ENCODE peak calls at places on chromosomes 5 and 9, in four cellular contexts. P is A549, V is sigmoid colon, Q is transverse colon. Z is an unnamed sample.

GRCh38 chr9:130472184-130472705 is 27.5 kb downstream of the ASS1 start:
- DNase-seq in P (no peak), Q (no peak), V (no peak), Z (no peak)

GRCh38 chr9:94807556-94807955 is 81.1 kb downstream of the AOPEP start:
- DNase-seq in V (no peak), Q (no peak), P (no peak), Z (no peak)

GRCh38 chr9:132242621-132243155 is 80.8 kb downstream of the NTNG2 start:
- DNase-seq in Q (no peak), P (no peak), V (no peak), Z (no peak)

GRCh38 chr5:86968311-86968753 is 299.4 kb upstream of the RASA1 start:
- DNase-seq in Q (no peak), V (no peak), P (peak), Z (no peak)

GRCh38 chr5:164002214-164002613 is 496.8 kb downstream of the MAT2B start:
- DNase-seq in V (no peak), Q (no peak), P (no peak), Z (no peak)

GRCh38 chr9:135474915-135475314 is 4.7 kb upstream of the PPP1R26 start:
- DNase-seq in P (peak), Q (no peak), V (no peak), Z (no peak)

GRCh38 chr5:84032404-84032803 is 311.7 kb upstream of the HAPLN1 start:
- DNase-seq in V (no peak), Q (no peak), P (no peak), Z (no peak)

GRCh38 chr9:93210974-93211653 is 27.2 kb downstream of the WNK2 start:
- DNase-seq in P (no peak), Q (no peak), V (no peak), Z (no peak)

GRCh38 chr5:2188661-2189060 is 305.9 kb upstream of the IRX4 start:
- DNase-seq in V (no peak), P (no peak), Q (no peak), Z (no peak)

GRCh38 chr5:68287976-68288755 is 72.6 kb downstream of the PIK3R1 start:
- DNase-seq in V (peak), P (peak), Q (peak), Z (peak)

GRCh38 chr5:127029513-127030258 is 672 bp downstream of the MARCHF3 start:
- DNase-seq in Q (peak), P (peak), V (peak), Z (peak)

GRCh38 chr9:121268598-121269029 is 652 bp downstream of the GSN start:
- DNase-seq in V (peak), Q (no peak), P (no peak), Z (peak)

DNA sequence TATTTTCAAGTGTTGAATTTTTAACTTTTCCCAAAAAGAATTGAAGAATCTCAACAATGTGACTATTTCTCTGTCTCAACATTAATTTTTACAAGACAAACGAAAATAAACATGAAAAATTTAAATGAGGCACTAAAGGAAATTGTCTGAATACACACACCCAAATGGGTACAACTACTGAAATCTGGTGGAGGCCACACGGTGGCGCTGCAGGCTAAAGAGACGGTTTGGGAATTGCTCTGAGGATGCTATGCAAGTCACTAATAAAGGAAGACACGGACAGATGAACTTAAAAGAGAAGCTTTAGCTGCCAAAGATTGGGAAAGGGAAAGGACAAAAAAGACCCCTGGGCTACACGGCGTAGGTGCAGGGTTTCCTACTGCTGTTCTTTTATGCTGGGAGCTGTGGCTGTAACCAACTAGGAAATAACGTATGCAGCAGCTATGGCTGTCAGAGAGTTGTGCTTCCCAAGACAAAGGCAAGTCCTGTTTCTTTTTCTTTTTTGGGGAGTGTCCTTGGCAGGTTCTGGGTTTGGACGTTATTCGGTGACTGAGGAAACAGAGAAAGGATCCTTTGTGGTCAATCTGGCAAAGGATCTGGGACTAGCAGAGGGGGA is at the start of gene PCDHB10:
- DNase-seq in P (peak), Q (no peak), V (peak), Z (no peak)
- TF ChIP-seq CTCF in P (no peak), Q (no peak), V (peak), Z (no peak)

GRCh38 chr9:114365194-114365593 is 22.6 kb downstream of the AKNA start:
- DNase-seq in V (no peak), P (no peak), Q (no peak), Z (no peak)

GRCh38 chr9:114367406-114367805 is 20.4 kb downstream of the AKNA start:
- DNase-seq in P (no peak), Q (no peak), V (no peak), Z (no peak)

GRCh38 chr9:114364528-114365041 is 23.2 kb downstream of the AKNA start:
- DNase-seq in V (no peak), Q (no peak), P (no peak), Z (no peak)

GRCh38 chr9:114367823-114368609 is 19.8 kb downstream of the AKNA start:
- DNase-seq in V (no peak), P (no peak), Q (no peak), Z (no peak)

DNA sequence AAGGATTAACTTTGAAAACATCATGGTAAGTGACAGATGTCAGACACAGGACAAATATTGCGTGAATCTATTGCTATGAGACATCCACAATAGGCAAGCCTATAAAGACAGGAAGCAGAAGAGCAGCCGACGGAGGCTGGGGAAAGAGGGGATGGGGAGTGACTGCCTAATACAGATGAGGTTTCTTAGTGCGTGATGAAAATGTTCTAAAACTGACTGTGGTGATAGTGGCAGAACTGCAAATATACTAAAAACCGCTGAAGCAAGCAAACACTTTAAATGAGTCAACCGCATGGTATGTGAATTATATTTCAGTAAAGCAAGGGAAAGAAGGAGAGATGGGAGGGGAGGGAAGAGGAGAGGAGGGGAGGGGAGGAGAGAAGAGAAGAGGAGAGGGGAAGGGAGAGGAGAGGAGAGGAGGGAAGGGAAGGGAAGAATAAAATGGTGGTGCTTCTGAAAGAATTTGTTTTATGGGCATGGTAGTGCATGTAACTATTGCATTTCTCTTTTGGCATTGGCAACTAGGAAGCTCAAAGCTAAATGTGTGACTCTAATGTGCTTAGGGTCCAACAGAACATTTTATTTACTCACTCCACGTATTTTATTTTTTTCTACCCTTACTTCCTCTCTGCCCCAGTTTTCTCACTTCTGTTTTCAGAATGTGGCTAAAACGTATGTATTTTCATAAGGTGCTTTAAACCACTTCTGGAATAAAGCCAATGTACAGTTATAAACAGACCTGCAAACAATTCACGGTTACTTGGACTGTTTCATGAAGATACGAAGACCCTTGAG is 21.3 kb downstream of the AKNA start:
- DNase-seq in P (peak), V (no peak), Q (peak), Z (no peak)
- TF ChIP-seq EP300 in P (no peak), V (no peak), Q (no peak), Z (no peak)

GRCh38 chr9:127583605-127584053 is 28.4 kb upstream of the STXBP1 start:
- DNase-seq in P (no peak), Q (no peak), V (no peak), Z (no peak)
- TF ChIP-seq POLR2A in P (no peak), Q (no peak), V (no peak), Z (no peak)

GRCh38 chr5:56595561-56595960 is 219.8 kb upstream of the MAP3K1 start:
- DNase-seq in V (no peak), P (no peak), Q (no peak), Z (no peak)
- TF ChIP-seq CTCF in V (no peak), P (no peak), Q (no peak), Z (no peak)

GRCh38 chr5:111401906-111402305 is 110.4 kb downstream of the STARD4 start:
- DNase-seq in V (no peak), P (no peak), Q (no peak), Z (no peak)

GRCh38 chr5:111407562-111407961 is 104.8 kb downstream of the STARD4 start:
- DNase-seq in Q (no peak), V (no peak), P (no peak), Z (no peak)

GRCh38 chr5:111408817-111409216 is 103.5 kb downstream of the STARD4 start:
- DNase-seq in P (no peak), V (no peak), Q (no peak), Z (no peak)

GRCh38 chr5:111399113-111399512 is 113.2 kb downstream of the STARD4 start:
- DNase-seq in Q (no peak), P (no peak), V (no peak), Z (no peak)

GRCh38 chr5:111404270-111404769 is 108.0 kb downstream of the STARD4 start:
- DNase-seq in V (no peak), P (no peak), Q (no peak), Z (no peak)
- TF ChIP-seq EP300 in V (no peak), P (no peak), Q (no peak), Z (no peak)

GRCh38 chr5:175579742-175580432 is 78.0 kb upstream of the HRH2 start:
- DNase-seq in V (no peak), P (no peak), Q (no peak), Z (no peak)

GRCh38 chr5:175573493-175574269 is 84.2 kb upstream of the HRH2 start:
- DNase-seq in V (no peak), Q (no peak), P (no peak), Z (no peak)

GRCh38 chr5:175576096-175576495 is 81.8 kb upstream of the HRH2 start:
- DNase-seq in P (no peak), Q (no peak), V (no peak), Z (no peak)

GRCh38 chr5:175575301-175575700 is 82.6 kb upstream of the HRH2 start:
- DNase-seq in Q (no peak), V (no peak), P (no peak), Z (no peak)

GRCh38 chr5:175576591-175576990 is 81.3 kb upstream of the HRH2 start:
- DNase-seq in Q (no peak), P (no peak), V (no peak), Z (no peak)
- TF ChIP-seq POLR2A in Q (no peak), P (no peak), V (no peak), Z (no peak)

Z was measured in ovary.